ENCODE peak calls at places on chromosomes 7 and 10, in five cellular contexts. U is astrocyte of the cerebellum, I is fibroblast of lung, N is spleen, L is B cell. F is an unnamed sample.

GRCh38 chr10:75512534-75512933 is 81.1 kb downstream of the LRMDA start:
- DNase-seq in N (no peak), L (no peak), I (peak), U (no peak), F (no peak)

GRCh38 chr7:5549096-5549896 is 125.7 kb upstream of the TNRC18 start:
- DNase-seq in N (no peak), I (peak), U (no peak), L (no peak), F (no peak)

GRCh38 chr10:111593578-111593977 is 516.7 kb downstream of the ADRA2A start:
- DNase-seq in I (no peak), N (no peak), L (no peak), U (no peak), F (no peak)

GRCh38 chr7:5238500-5238899 is 44.2 kb upstream of the SLC29A4 start:
- DNase-seq in U (no peak), I (no peak), N (no peak), L (no peak), F (no peak)

GRCh38 chr7:4026941-4027340 is 655.2 kb upstream of the FOXK1 start:
- DNase-seq in U (no peak), L (no peak), I (no peak), N (no peak), F (no peak)

GRCh38 chr7:57199252-57199651 is 67.0 kb upstream of the ZNF479 start:
- DNase-seq in I (no peak), L (no peak), U (no peak), N (peak), F (no peak)

GRCh38 chr10:114095676-114096331 is 52.1 kb downstream of the ADRB1 start:
- DNase-seq in N (no peak), U (no peak), L (peak), I (no peak), F (no peak)

GRCh38 chr10:66215005-66215404 is 710.8 kb upstream of the LRRTM3 start:
- DNase-seq in N (no peak), I (no peak), U (no peak), L (no peak), F (no peak)

GRCh38 chr7:152335900-152336571 is 99.8 kb downstream of the KMT2C start:
- DNase-seq in I (no peak), L (peak), U (no peak), N (no peak), F (no peak)

GRCh38 chr10:77531441-77532001 is 106.1 kb downstream of the KCNMA1 start:
- DNase-seq in N (no peak), U (no peak), L (no peak), I (peak), F (peak)

GRCh38 chr10:86599041-86599440 is 55.3 kb upstream of the OPN4 start:
- DNase-seq in L (no peak), I (no peak), N (no peak), U (no peak), F (no peak)

GRCh38 chr7:112143567-112143966 is 62.6 kb downstream of the DOCK4 start:
- DNase-seq in U (peak), N (no peak), I (peak), L (no peak), F (no peak)

GRCh38 chr7:157483971-157484410 is 147.2 kb downstream of the DNAJB6 start:
- DNase-seq in L (no peak), I (no peak), U (no peak), N (peak), F (no peak)

GRCh38 chr7:69652947-69653701 is 54.8 kb downstream of the AUTS2 start:
- DNase-seq in U (no peak), I (no peak), N (no peak), L (no peak), F (no peak)

GRCh38 chr10:29191674-29192073 is 97.2 kb upstream of the LYZL1 start:
- DNase-seq in L (no peak), U (no peak), N (no peak), I (no peak), F (no peak)

GRCh38 chr10:74104996-74105395 is 45.6 kb downstream of the AP3M1 start:
- DNase-seq in L (no peak), N (no peak), U (no peak), I (no peak), F (no peak)

DNA sequence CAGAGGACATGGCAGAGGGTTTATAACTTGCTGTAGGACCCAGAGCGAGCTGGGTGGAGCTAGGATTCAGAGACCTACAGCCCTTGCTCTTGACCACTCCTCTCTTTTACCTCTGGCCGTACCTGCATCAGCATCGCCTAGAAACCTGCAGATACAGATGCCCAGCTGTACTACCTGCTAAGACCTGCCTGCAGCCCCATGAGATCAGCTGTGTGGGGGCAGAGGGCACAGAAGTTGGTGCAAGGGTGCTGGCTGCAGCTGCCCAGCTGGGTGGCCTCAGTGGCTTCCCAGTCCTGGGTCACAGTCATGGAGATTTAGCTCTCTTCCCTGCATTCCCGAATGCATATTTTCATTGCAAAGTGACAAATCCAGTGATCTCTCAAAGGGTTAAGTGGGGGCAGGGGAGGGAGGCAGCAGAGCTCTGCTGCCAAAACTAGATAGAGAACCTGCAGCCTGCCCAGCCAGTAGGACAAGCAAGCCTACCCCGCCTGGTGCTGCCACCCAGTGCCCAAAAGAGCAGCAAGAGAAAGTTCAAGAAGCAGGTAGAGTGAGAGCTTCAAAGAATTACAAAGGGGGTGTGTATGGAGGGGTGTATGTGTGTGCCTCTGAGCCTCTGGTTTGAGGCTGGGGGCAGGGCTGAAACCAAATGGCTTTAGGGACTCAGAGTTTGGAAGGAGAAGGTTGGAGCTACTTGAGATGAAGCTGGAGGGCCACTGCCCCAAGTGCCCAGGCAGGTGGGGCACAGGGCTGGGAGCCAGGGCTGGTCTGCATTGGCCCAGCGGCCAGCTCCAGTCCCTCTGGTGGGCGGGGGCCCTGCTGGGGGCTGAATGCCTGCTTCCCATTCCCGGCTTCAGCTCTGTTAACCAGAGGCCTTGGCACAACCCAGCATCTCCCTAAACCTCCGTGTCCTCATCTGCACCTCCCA is 6.8 kb downstream of the FAM241B start:
- DNase-seq in I (no peak), U (no peak), N (peak), L (no peak), F (no peak)
- TF ChIP-seq CTCF in I (no peak), U (peak), N (no peak), L (no peak), F (peak)

GRCh38 chr10:89470628-89471027 is 56.3 kb downstream of the IFIT5 start:
- DNase-seq in U (no peak), L (no peak), N (no peak), I (no peak), F (no peak)
- TF ChIP-seq CTCF in U (no peak), L (no peak), N (no peak), I (no peak), F (no peak)

GRCh38 chr7:21971780-21972396 is 26.2 kb upstream of the CDCA7L start:
- DNase-seq in I (no peak), L (no peak), N (no peak), U (no peak), F (no peak)
- TF ChIP-seq CTCF in I (no peak), L (no peak), N (no peak), U (no peak), F (no peak)

DNA sequence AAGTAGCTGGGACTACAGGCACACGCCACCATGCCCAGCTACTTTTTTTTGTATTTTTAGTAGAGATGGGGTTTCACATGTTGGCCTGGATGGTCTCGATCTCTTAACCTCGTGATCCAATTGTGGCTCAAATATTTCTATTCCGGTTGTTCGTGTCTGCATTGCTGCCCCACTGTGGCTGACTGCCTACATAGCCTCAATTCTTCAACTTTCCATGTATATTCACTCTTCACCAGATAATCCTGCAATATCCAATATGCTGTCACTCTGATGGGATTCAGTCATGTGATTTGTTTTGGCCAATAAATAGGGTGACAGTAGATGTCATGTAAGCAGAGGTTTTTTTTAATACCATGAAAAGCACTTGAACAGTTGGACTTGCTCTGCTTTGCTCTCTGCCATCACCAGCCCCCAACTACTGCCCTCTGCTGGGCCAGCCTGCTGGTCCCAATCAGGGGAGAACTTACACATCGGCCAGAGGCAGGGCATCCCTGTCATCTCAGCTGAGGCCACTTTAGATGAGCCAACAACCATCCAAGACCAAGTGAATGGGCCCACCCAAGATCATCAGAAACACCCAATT is 56.7 kb downstream of the NSUN6 start:
- DNase-seq in U (no peak), L (no peak), I (no peak), N (no peak), F (no peak)
- TF ChIP-seq CTCF in U (no peak), L (no peak), I (no peak), N (no peak), F (peak)

GRCh38 chr7:135510603-135511183 is 791 bp upstream of the CNOT4 start:
- DNase-seq in L (no peak), U (no peak), N (no peak), I (no peak), F (no peak)
- TF ChIP-seq CTCF in L (no peak), U (no peak), N (no peak), I (peak), F (no peak)

GRCh38 chr7:24572421-24573007 is 738 bp upstream of the PALS2 start:
- DNase-seq in N (peak), U (peak), L (no peak), I (peak), F (peak)

GRCh38 chr7:24573554-24574338 is 494 bp downstream of the PALS2 start:
- DNase-seq in U (no peak), N (peak), I (peak), L (peak), F (no peak)

GRCh38 chr7:24573008-24573553 is at the start of gene PALS2:
- DNase-seq in L (peak), U (no peak), N (peak), I (peak), F (no peak)

GRCh38 chr7:24576171-24577052 is 3.2 kb downstream of the PALS2 start:
- DNase-seq in N (no peak), U (peak), I (peak), L (peak), F (no peak)

GRCh38 chr7:24574365-24574764 is 1.1 kb downstream of the PALS2 start:
- DNase-seq in U (no peak), L (no peak), I (peak), N (no peak), F (no peak)
- TF ChIP-seq CTCF in U (no peak), L (no peak), I (no peak), N (no peak), F (no peak)

DNA sequence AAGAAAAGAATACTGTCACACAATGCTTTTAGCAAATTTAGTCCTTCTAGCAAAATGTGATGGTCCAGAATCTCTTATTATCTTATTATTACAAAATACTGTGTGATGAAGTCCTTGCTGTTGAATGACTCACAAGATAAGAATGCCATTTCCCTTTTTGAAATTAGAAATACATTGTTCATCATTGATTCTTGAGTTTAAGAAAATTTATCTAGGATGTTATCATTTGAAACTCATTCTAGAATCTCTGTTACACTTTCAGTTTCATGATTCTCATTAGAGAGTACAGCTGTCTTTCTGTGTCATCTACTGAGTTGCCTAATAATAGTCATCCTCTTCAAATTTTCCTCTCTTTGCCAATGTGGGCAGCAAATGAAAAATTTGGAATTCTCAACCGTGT is 9.6 kb downstream of the ZKSCAN5 start:
- DNase-seq in N (no peak), I (peak), U (no peak), L (no peak), F (no peak)
- TF ChIP-seq CTCF in N (no peak), I (no peak), U (no peak), L (no peak), F (no peak)

GRCh38 chr10:97937928-97938327 is 88.3 kb downstream of the GOLGA7B start:
- DNase-seq in U (no peak), I (no peak), L (no peak), N (peak), F (no peak)

GRCh38 chr10:97939446-97939990 is 89.9 kb downstream of the GOLGA7B start:
- DNase-seq in I (no peak), L (no peak), U (no peak), N (peak), F (no peak)

GRCh38 chr10:97944772-97945171 is 85.6 kb downstream of the CRTAC1 start:
- DNase-seq in N (no peak), U (no peak), L (no peak), I (no peak), F (no peak)

GRCh38 chr10:97940534-97940933 is 89.9 kb downstream of the CRTAC1 start:
- DNase-seq in U (no peak), N (peak), L (no peak), I (no peak), F (no peak)

GRCh38 chr10:97943294-97943693 is 87.1 kb downstream of the CRTAC1 start:
- DNase-seq in L (no peak), I (no peak), N (no peak), U (no peak), F (no peak)
- TF ChIP-seq CTCF in L (no peak), I (no peak), N (no peak), U (no peak), F (no peak)

GRCh38 chr7:127782550-127783266 is 130.7 kb downstream of the SND1 start:
- DNase-seq in U (no peak), L (peak), I (peak), N (no peak), F (no peak)
- TF ChIP-seq CTCF in U (no peak), L (no peak), I (no peak), N (no peak), F (no peak)

GRCh38 chr7:2321020-2321419 is 6.8 kb upstream of the SNX8 start:
- DNase-seq in U (no peak), L (no peak), N (no peak), I (peak), F (no peak)
- TF ChIP-seq CTCF in U (peak), L (no peak), N (peak), I (no peak), F (no peak)

F was measured in epithelial cell of proximal tubule.